ENCODE peak calls at places on chromosomes 12 and 14, in four cellular contexts. F, X, N and A are unnamed samples.

GRCh38 chr14:38053684-38054083 is 154.0 kb upstream of the SSTR1 start:
- DNase-seq in F (no peak), X (no peak), N (no peak), A (no peak)

GRCh38 chr12:80230068-80230467 is 130.7 kb downstream of the OTOGL start:
- DNase-seq in F (no peak), X (peak), N (no peak), A (no peak)

GRCh38 chr14:36467332-36467731 is 52.7 kb downstream of the NKX2-1 start:
- DNase-seq in F (no peak), X (no peak), N (no peak), A (no peak)

GRCh38 chr12:65952737-65953209 is 128.5 kb downstream of the HMGA2 start:
- DNase-seq in F (no peak), X (no peak), N (no peak), A (no peak)

GRCh38 chr14:103142031-103142430 is 18.8 kb downstream of the TNFAIP2 start:
- DNase-seq in F (no peak), X (no peak), N (no peak), A (no peak)

GRCh38 chr14:24117179-24117578 is 2.4 kb upstream of the NRL start:
- DNase-seq in F (no peak), X (no peak), N (no peak), A (no peak)

GRCh38 chr14:77554207-77554606 is 55.6 kb upstream of the ISM2 start:
- DNase-seq in F (no peak), X (no peak), N (no peak), A (no peak)

GRCh38 chr14:31263485-31264133 is 56.0 kb upstream of the HECTD1 start:
- DNase-seq in F (peak), X (peak), N (no peak), A (peak)

GRCh38 chr12:120529641-120530314 is 820 bp upstream of the COQ5 start:
- DNase-seq in F (no peak), X (peak), N (no peak), A (no peak)

GRCh38 chr14:53701108-53701875 is 255.3 kb downstream of the BMP4 start:
- DNase-seq in F (no peak), X (no peak), N (no peak), A (no peak)

GRCh38 chr14:70671652-70672327 is 30.1 kb downstream of the TTC9 start:
- DNase-seq in F (no peak), X (no peak), N (no peak), A (no peak)

GRCh38 chr14:91254456-91254855 is 10.0 kb upstream of the GPR68 start:
- DNase-seq in F (no peak), X (no peak), N (no peak), A (no peak)

GRCh38 chr14:104171029-104171697 is 32.8 kb downstream of the KIF26A start:
- DNase-seq in F (no peak), X (peak), N (no peak), A (no peak)

GRCh38 chr14:100052819-100053218 is 12.4 kb upstream of the EVL start:
- DNase-seq in F (no peak), X (no peak), N (no peak), A (no peak)

GRCh38 chr14:69346710-69347109 is 51.4 kb downstream of the ERH start:
- DNase-seq in F (no peak), X (peak), N (no peak), A (no peak)

GRCh38 chr14:70660967-70661871 is 19.5 kb downstream of the TTC9 start:
- DNase-seq in F (no peak), X (no peak), N (peak), A (no peak)

GRCh38 chr12:3097186-3097804 is 20.1 kb downstream of the TSPAN9 start:
- DNase-seq in F (peak), X (no peak), N (no peak), A (no peak)

GRCh38 chr12:100075598-100075997 is 67.1 kb downstream of the BLTP3B start:
- DNase-seq in F (no peak), X (no peak), N (no peak), A (no peak)

GRCh38 chr12:100083308-100083707 is 59.4 kb downstream of the BLTP3B start:
- DNase-seq in F (no peak), X (no peak), N (no peak), A (no peak)

GRCh38 chr12:100077367-100077766 is 65.3 kb downstream of the BLTP3B start:
- DNase-seq in F (no peak), X (no peak), N (no peak), A (no peak)
- TF ChIP-seq CTCF in F (no peak), X (peak), N (no peak), A (no peak)

DNA sequence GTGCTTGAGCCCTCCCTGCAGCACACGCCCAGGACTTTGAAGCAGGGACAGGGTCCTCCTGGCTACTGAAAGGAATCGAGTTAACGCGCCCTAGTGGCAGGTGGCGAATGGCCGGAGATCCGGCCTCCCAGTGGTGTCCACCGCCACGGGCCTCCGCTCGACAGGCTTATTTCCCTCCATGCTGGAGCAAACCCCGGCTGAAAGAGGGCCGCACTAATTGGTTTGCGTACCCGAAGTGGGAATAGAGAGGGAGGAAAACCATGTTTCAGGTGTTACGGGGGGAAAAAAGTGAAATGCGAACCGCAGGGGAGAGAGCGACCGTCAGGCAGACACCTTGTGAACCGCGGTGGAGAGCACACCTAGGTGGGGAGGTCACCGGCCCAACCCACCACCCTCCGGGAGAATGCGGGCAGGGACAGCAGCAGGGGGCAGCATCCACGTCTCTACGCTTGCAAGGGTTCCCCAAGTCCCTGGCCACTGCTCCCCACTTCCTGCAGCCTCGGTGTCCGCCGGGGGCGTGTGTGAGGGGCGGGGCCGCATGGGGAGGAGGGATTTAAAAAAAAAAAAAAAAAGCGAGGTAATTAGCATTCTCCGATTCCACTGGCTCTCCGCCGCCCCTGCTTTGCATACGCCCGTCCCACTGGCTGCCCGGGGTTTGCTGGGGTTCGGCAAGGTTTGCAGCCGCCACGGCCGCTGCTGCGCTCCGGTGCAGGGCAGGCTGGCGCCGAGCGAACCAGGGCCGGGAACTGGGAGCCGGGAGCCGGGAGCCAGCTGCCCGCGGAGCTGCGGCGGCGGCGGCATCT is 224.6 kb upstream of the CRY1 start:
- DNase-seq in F (peak), X (peak), N (peak), A (peak)
- TF ChIP-seq CTCF in F (no peak), X (peak), N (peak), A (no peak)

DNA sequence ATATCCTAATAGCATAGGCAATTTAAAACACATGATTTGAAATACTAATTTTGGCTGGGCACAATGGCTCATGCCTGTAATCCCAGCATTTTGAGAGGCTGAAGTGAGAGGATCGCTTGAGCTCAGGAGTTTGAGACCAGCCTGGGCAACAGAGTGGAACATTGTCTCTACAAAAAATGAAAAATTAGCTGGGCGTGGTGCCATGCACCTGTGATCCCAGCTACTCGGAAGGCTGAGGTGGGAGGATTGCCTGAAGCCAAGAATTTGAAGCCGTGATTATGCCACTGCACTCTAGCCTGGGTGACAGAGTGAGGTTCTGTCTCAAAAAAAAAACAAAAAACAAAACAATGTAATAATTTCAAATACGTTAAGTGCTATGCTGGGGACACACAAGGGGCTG is 83.3 kb downstream of the SSPN start:
- DNase-seq in F (no peak), X (no peak), N (no peak), A (no peak)
- TF ChIP-seq CTCF in F (no peak), X (no peak), N (no peak), A (no peak)

DNA sequence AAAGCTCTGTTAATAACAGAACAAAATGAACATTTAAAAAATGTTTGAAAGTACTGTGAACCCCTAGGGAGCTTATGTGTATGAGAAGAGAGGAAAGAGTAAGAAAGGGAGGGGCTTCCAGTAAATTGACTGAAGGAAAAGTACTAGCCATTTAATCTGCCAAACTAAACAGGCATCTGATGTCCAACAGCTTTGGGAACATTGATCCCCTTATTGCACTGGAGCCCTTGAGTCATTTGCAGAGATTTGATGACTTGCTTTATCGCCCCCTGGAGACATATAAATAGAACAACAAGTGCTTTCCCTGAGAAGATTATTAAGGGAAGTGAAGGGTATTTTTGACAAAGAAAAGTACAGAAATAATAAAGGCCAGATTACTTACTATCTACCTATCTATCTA is 319.3 kb upstream of the NOVA1 start:
- DNase-seq in F (peak), X (no peak), N (no peak), A (no peak)
- TF ChIP-seq CTCF in F (no peak), X (peak), N (no peak), A (no peak)

GRCh38 chr14:34982421-34983147 is at the start of gene SRP54:
- DNase-seq in F (peak), X (peak), N (peak), A (peak)
- TF ChIP-seq CTCF in F (no peak), X (peak), N (no peak), A (no peak)

DNA sequence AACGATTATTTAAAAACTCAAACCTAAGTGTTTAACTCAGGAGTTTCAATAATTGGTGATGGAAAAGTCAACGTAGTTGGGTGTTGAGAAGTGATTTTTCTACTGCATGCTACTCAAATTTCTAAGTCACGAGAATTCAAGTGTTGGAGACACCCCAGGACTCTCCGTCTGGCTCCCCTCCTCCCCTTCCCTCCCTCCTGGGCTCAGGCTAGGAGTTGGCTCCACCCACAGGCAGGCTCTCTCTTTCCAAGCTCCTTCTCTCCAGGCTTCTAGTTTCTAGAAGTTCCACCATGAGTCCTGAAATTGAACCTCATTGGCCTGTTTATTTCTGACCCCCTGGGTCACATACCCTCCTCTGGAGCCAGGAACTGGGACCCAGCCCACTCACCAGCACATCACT is 73.0 kb downstream of the TMEM132D start:
- DNase-seq in F (no peak), X (peak), N (no peak), A (no peak)
- TF ChIP-seq CTCF in F (no peak), X (no peak), N (no peak), A (no peak)

DNA sequence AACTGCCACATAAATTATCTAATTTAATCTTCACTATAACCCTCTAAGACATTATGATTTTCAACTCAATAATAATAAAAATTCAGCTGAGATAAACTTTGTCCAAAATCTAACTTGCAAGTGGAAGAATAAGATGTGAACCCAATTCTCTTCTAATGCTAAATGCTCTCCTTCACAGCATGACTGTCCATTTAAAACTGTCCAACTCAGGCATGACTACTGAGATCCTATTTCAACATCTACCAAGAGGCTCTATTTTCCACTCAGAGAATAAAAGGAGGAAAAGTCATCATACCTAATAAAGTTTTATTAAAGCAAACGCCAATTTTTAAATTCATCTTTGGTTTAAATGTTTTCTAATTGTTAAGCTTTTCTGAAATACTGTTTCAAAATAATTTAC is 183.6 kb downstream of the MED13L start:
- DNase-seq in F (no peak), X (no peak), N (no peak), A (no peak)
- TF ChIP-seq CTCF in F (no peak), X (no peak), N (no peak), A (no peak)